ENCODE peak calls at places on chromosome 2, in four cellular contexts. C is SK-N-SH, F is HepG2, Y is K562. I is an unnamed sample.

GRCh38 chr2:177051278-177051677 is 161.3 kb upstream of the HNRNPA3 start:
- DNase-seq in C (peak), F (no peak), Y (no peak), I (no peak)

GRCh38 chr2:207286106-207286505 is 120.4 kb upstream of the KLF7 start:
- DNase-seq in C (no peak), F (no peak), Y (no peak), I (no peak)

GRCh38 chr2:110103060-110103961 is 12.3 kb downstream of the MALL start:
- DNase-seq in C (no peak), F (no peak), Y (no peak), I (no peak)

GRCh38 chr2:120287183-120288015 is 34.7 kb downstream of the RALB start:
- DNase-seq in C (no peak), F (no peak), Y (no peak), I (no peak)

GRCh38 chr2:44103643-44104038 is 65.0 kb upstream of the PPM1B start:
- DNase-seq in C (no peak), F (no peak), Y (no peak), I (no peak)

GRCh38 chr2:47520825-47521665 is 118.1 kb downstream of the MSH2 start:
- DNase-seq in C (peak), F (no peak), Y (no peak), I (peak)

GRCh38 chr2:160836755-160837154 is 323.5 kb upstream of the TANK start:
- DNase-seq in C (no peak), F (no peak), Y (no peak), I (no peak)

GRCh38 chr2:231699006-231699405 is 9.3 kb upstream of the PTMA start:
- DNase-seq in C (no peak), F (no peak), Y (no peak), I (no peak)

GRCh38 chr2:38600242-38600891 is 2.4 kb downstream of the HNRNPLL start:
- DNase-seq in C (peak), F (peak), Y (no peak), I (no peak)

GRCh38 chr2:43075054-43075593 is 151.3 kb downstream of the ZFP36L2 start:
- DNase-seq in C (peak), F (peak), Y (no peak), I (no peak)

GRCh38 chr2:95057535-95058453 is 32.3 kb downstream of the MAL start:
- DNase-seq in C (no peak), F (peak), Y (no peak), I (no peak)

GRCh38 chr2:228628682-228629081 is 447.2 kb upstream of the SPHKAP start:
- DNase-seq in C (no peak), F (no peak), Y (no peak), I (no peak)

GRCh38 chr2:82636411-82637020 is 1822.6 kb downstream of the SUCLG1 start:
- DNase-seq in C (no peak), F (no peak), Y (no peak), I (no peak)

GRCh38 chr2:191180712-191181111 is 29.9 kb upstream of the STAT4 start:
- DNase-seq in C (no peak), F (no peak), Y (no peak), I (no peak)

GRCh38 chr2:216445489-216445888 is 33.2 kb downstream of the SMARCAL1 start:
- DNase-seq in C (no peak), F (no peak), Y (no peak), I (no peak)

GRCh38 chr2:168892327-168892726 is 2.1 kb upstream of the SPC25 start:
- DNase-seq in C (no peak), F (no peak), Y (no peak), I (no peak)

GRCh38 chr2:34332813-34333212 is 733.7 kb upstream of the FAM98A start:
- DNase-seq in C (no peak), F (no peak), Y (no peak), I (no peak)

GRCh38 chr2:163775304-163775703 is 39.5 kb upstream of the FIGN start:
- DNase-seq in C (no peak), F (no peak), Y (no peak), I (no peak)

GRCh38 chr2:230924470-230925341 is at the start of gene GPR55:
- DNase-seq in C (no peak), F (no peak), Y (peak), I (peak)

GRCh38 chr2:102230410-102230909 is 43.6 kb downstream of the IL1RL2 start:
- DNase-seq in C (no peak), F (no peak), Y (no peak), I (no peak)

GRCh38 chr2:175203621-175204496 is 22.3 kb upstream of the ATP5MC3 start:
- DNase-seq in C (peak), F (peak), Y (peak), I (peak)

GRCh38 chr2:232502901-232503791 is 15.5 kb upstream of the ECEL1 start:
- DNase-seq in C (peak), F (no peak), Y (peak), I (no peak)

GRCh38 chr2:85878719-85879390 is 9.9 kb downstream of the ST3GAL5 start:
- DNase-seq in C (no peak), F (no peak), Y (no peak), I (no peak)

GRCh38 chr2:217207387-217208010 is 347.6 kb upstream of the TNP1 start:
- DNase-seq in C (no peak), F (no peak), Y (no peak), I (no peak)

DNA sequence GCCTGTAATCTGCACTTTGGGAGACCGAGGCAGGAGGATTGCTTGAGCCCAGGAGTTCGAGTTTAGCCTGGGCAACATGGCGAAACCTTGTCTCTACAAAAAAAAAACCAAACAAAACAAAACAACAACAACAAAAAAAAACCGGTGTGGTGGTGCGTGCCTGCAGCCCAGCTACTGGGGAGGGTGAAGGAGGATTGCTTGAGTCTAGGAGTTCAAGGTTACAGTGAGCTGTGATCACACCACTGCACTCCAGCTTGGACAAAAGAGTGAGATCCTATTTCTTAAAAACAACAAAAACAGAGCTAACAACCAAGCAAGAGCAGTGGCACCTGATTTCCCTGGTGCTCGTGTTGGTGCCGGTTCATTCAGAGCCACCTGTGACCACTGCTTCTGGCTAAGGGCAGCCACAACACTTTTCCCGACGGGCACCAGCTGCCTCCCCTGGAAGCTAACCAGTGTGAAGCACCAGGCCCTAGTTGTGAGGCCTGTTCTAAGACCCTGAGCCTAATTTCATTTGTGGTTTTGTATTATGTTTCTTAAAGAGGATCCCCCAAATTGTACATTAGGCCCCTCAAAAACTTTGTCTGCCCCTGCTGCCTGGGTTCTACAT is 1.3 kb downstream of the AOX1 start:
- DNase-seq in C (no peak), F (no peak), Y (no peak), I (no peak)
- H3K27ac ChIP-seq in C (no peak), F (no peak), Y (no peak), I (no peak)

GRCh38 chr2:132582360-132582759 is 87.6 kb downstream of the LYPD1 start:
- DNase-seq in C (no peak), F (no peak), Y (no peak), I (no peak)
- TF ChIP-seq GABPA in C (no peak), F (no peak), Y (no peak), I (no peak)

GRCh38 chr2:218501665-218502064 is 66.5 kb downstream of the USP37 start:
- DNase-seq in C (no peak), F (no peak), Y (no peak), I (no peak)
- H3K27ac ChIP-seq in C (peak), F (no peak), Y (no peak), I (no peak)

GRCh38 chr2:18187214-18187613 is 308.7 kb downstream of the KCNS3 start:
- DNase-seq in C (no peak), F (no peak), Y (no peak), I (no peak)
- TF ChIP-seq GABPA in C (no peak), F (no peak), Y (no peak), I (no peak)

I was measured in HL-60.